ENCODE peak calls at places on chromosomes 6 and 20, in four cellular contexts. D is HepG2, W is H1, P is GM12878. M is an unnamed sample.

GRCh38 chr6:113363866-113364265 is 493.3 kb upstream of the MARCKS start:
- DNase-seq in D (no peak), P (no peak), W (no peak), M (no peak)

GRCh38 chr6:138957484-138957883 is 30.6 kb downstream of the REPS1 start:
- DNase-seq in D (no peak), P (no peak), W (no peak), M (no peak)

GRCh38 chr20:22795897-22796296 is 211.5 kb upstream of the FOXA2 start:
- DNase-seq in W (no peak), P (no peak), D (peak), M (no peak)

GRCh38 chr6:98970469-98970868 is 22.7 kb upstream of the FBXL4 start:
- DNase-seq in W (no peak), P (no peak), D (no peak), M (no peak)

GRCh38 chr6:130307752-130308361 is 58.0 kb upstream of the TMEM200A start:
- DNase-seq in W (no peak), D (peak), P (no peak), M (no peak)

GRCh38 chr6:132289761-132290160 is 111.5 kb downstream of the MOXD1 start:
- DNase-seq in P (no peak), D (no peak), W (no peak), M (no peak)

GRCh38 chr6:40353197-40353966 is 233.8 kb downstream of the LRFN2 start:
- DNase-seq in P (no peak), W (peak), D (no peak), M (peak)

GRCh38 chr20:23652926-23653325 is 15.2 kb upstream of the CST3 start:
- DNase-seq in W (peak), P (no peak), D (no peak), M (no peak)

GRCh38 chr6:159646731-159647130 is 46.3 kb downstream of the SOD2 start:
- DNase-seq in W (no peak), P (peak), D (no peak), M (no peak)

GRCh38 chr6:107820571-107821261 is 3.4 kb downstream of the SCML4 start:
- DNase-seq in P (no peak), D (no peak), W (peak), M (peak)

GRCh38 chr6:159788757-159789376 is 535 bp downstream of the TCP1 start:
- DNase-seq in D (peak), P (no peak), W (no peak), M (peak)

GRCh38 chr6:2848851-2849250 is 7.2 kb upstream of the SERPINB1 start:
- DNase-seq in P (no peak), D (no peak), W (no peak), M (no peak)

GRCh38 chr6:159172066-159172465 is 2.9 kb downstream of the FNDC1 start:
- DNase-seq in P (no peak), D (no peak), W (no peak), M (no peak)

GRCh38 chr6:85008311-85009015 is 244.1 kb upstream of the TBX18 start:
- DNase-seq in P (no peak), W (no peak), D (no peak), M (no peak)

GRCh38 chr6:168875811-168876576 is 377.7 kb downstream of the THBS2 start:
- DNase-seq in W (no peak), P (no peak), D (no peak), M (no peak)

GRCh38 chr20:18739785-18740184 is 73.8 kb upstream of the SCP2D1 start:
- DNase-seq in W (no peak), D (no peak), P (no peak), M (peak)

GRCh38 chr6:136866872-136867416 is 44.6 kb downstream of the PEX7 start:
- DNase-seq in P (no peak), W (no peak), D (no peak), M (no peak)

GRCh38 chr6:149445095-149445466 is 39.7 kb downstream of the ZC3H12D start:
- DNase-seq in D (no peak), W (no peak), P (no peak), M (no peak)

GRCh38 chr6:39812853-39813533 is 20.8 kb downstream of the DAAM2 start:
- DNase-seq in W (no peak), D (no peak), P (peak), M (no peak)

GRCh38 chr6:102309700-102310099 is 916.2 kb downstream of the GRIK2 start:
- DNase-seq in W (no peak), P (no peak), D (no peak), M (no peak)

GRCh38 chr6:43964659-43965570 is 162.3 kb downstream of the MRPL14 start:
- DNase-seq in D (no peak), P (no peak), W (peak), M (no peak)

GRCh38 chr6:148295261-148295887 is 47.3 kb upstream of the SASH1 start:
- DNase-seq in D (no peak), P (no peak), W (no peak), M (no peak)

GRCh38 chr20:31605902-31606677 is 1.0 kb downstream of the ID1 start:
- DNase-seq in D (peak), P (no peak), W (no peak), M (no peak)

GRCh38 chr6:80742481-80742880 is 636.0 kb downstream of the BCKDHB start:
- DNase-seq in P (no peak), D (peak), W (no peak), M (peak)

GRCh38 chr6:148535976-148536375 is 193.3 kb downstream of the SASH1 start:
- DNase-seq in P (no peak), D (no peak), W (no peak), M (no peak)

GRCh38 chr6:487956-488355 is 96.4 kb downstream of the IRF4 start:
- DNase-seq in W (no peak), P (no peak), D (no peak), M (no peak)

GRCh38 chr6:139161817-139162284 is 27.0 kb downstream of the HECA start:
- DNase-seq in W (no peak), D (no peak), P (peak), M (no peak)

GRCh38 chr20:4435210-4435609 is 286.5 kb upstream of the PRND start:
- DNase-seq in D (no peak), W (no peak), P (no peak), M (no peak)

GRCh38 chr6:164097557-164098398 is 683.3 kb downstream of the QKI start:
- DNase-seq in P (no peak), D (no peak), W (no peak), M (no peak)

DNA sequence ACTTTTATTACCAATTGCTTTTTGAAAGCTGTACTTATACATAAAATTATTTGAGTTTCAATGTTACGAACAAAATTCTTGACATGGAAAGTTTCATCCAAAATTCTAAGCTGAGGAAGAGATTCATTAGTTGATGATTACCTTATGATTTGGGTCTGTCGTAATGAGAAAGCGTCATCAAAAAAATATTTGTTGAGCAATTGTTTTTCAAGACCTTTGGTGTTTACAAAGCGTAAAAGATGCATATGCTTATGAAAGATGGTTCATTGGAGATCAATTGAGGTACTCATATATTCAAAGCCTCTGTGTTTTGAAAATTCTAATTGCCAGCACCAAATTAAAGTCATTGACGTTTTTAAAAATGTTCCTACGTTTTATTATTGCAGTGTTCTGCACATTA is 110.5 kb upstream of the DOK5 start:
- DNase-seq in P (no peak), D (no peak), W (no peak), M (no peak)
- TF ChIP-seq SP1 in P (no peak), D (no peak), W (no peak), M (no peak)

GRCh38 chr20:61848851-61849250 is 216.8 kb downstream of the TAF4 start:
- DNase-seq in D (no peak), W (no peak), P (no peak), M (no peak)

GRCh38 chr20:61847986-61848385 is 217.7 kb downstream of the TAF4 start:
- DNase-seq in D (no peak), W (no peak), P (no peak), M (no peak)

GRCh38 chr20:61849822-61850221 is 215.9 kb downstream of the TAF4 start:
- DNase-seq in P (no peak), D (no peak), W (no peak), M (no peak)

GRCh38 chr20:61850457-61850856 is 215.2 kb downstream of the TAF4 start:
- DNase-seq in P (no peak), W (no peak), D (no peak), M (no peak)

GRCh38 chr20:61849376-61849775 is 216.3 kb downstream of the TAF4 start:
- DNase-seq in W (no peak), D (no peak), P (no peak), M (no peak)
- TF ChIP-seq SUZ12 in W (no peak), D (no peak), P (no peak), M (no peak)

GRCh38 chr6:34226731-34227586 is 9.7 kb upstream of the HMGA1 start:
- DNase-seq in D (peak), W (peak), P (no peak), M (no peak)

GRCh38 chr6:34225551-34225950 is 11.1 kb upstream of the HMGA1 start:
- DNase-seq in D (no peak), W (no peak), P (no peak), M (no peak)

GRCh38 chr6:34229877-34230276 is 6.8 kb upstream of the HMGA1 start:
- DNase-seq in D (no peak), P (no peak), W (no peak), M (no peak)

GRCh38 chr6:34226066-34226465 is 10.6 kb upstream of the HMGA1 start:
- DNase-seq in P (no peak), W (no peak), D (no peak), M (no peak)

GRCh38 chr6:34227656-34228421 is 8.8 kb upstream of the HMGA1 start:
- DNase-seq in W (no peak), P (no peak), D (no peak), M (no peak)
- TF ChIP-seq SP1 in W (no peak), P (no peak), D (no peak), M (no peak)

GRCh38 chr6:93418448-93419303 is 683 bp downstream of the EPHA7 start:
- DNase-seq in W (peak), D (no peak), P (no peak), M (peak)
- TF ChIP-seq SUZ12 in W (peak), D (no peak), P (peak), M (no peak)

GRCh38 chr20:8646716-8647115 is 422.2 kb upstream of the PLCB4 start:
- DNase-seq in W (no peak), P (no peak), D (no peak), M (no peak)
- TF ChIP-seq SP1 in W (no peak), P (no peak), D (no peak), M (no peak)

DNA sequence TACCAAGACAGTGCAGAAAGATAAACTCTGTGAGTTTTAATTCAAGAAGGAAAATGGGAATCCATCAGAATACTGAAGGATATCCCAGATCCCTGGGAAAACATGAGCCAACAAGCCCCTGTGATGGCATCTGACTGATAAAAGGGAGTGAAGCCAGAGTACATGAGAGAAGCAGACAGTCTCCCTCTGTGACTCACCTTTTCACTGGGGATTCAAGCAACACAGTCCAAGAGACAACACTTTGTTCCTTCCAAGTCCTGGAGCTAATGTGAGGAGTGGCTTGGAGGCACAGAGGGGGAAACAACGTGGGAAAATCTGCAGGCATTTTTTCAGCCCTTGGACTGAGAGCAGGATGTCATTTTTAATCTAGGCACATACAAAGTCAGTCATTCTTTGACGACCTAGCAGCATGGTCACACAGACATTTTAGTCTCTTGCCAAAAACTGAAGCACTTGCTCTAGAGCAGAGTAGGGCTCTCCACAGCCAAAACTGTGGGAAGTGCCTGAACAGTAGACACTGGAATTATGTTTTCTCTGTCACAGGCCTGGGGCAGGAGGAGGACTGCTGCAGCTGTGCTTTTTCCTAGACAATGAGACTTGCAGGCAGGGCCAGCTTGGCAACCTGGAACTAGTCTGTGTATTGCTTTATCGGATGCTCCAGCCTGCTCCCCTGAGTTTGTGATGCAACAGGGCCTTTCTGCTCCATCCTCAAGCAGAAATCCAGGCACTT is 465.0 kb upstream of the GJE1 start:
- DNase-seq in P (no peak), W (no peak), D (no peak), M (no peak)
- TF ChIP-seq SUZ12 in P (no peak), W (no peak), D (no peak), M (no peak)

GRCh38 chr6:12163149-12163548 is 127.0 kb upstream of the EDN1 start:
- DNase-seq in W (no peak), D (no peak), P (no peak), M (no peak)
- TF ChIP-seq SP1 in W (no peak), D (no peak), P (no peak), M (no peak)

DNA sequence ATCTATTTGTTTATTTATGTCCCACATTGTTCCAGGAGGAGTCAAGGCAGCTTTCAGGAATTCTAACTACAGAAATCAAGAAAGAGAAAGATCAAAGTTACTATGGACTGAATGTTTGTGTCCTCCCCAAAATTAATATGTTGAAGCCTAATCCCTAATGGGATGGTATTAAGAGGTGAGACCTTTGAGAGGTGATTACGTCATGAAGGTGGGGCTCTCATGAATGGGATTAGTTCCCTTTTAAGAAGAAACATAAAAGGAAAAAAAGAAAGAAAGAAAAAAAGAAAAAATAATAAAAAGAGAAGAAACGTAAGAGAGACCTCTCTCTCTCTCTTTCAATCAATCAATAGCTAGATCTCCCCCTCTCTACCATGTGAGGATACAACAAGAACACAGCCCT is 44.7 kb upstream of the TOP1 start:
- DNase-seq in W (no peak), D (no peak), P (no peak), M (no peak)
- TF ChIP-seq SUZ12 in W (no peak), D (no peak), P (no peak), M (no peak)

M was measured in HEK293T.